ENCODE peak calls at places on chromosomes 1 and 21, in five cellular contexts. One of them, this sample, is unnamed.

GRCh38 chr1:163673756-163674155 is 352.0 kb downstream of the NUF2 start:
- DNase-seq in neuronal stem cell: no peak
- DNase-seq in IMR-90: peak
- DNase-seq in H9: no peak
- DNase-seq in mesenchymal stem cell: peak
- DNase-seq in this sample: no peak

GRCh38 chr1:202056644-202057334 is 46.4 kb downstream of the ELF3 start:
- DNase-seq in neuronal stem cell: no peak
- DNase-seq in IMR-90: no peak
- DNase-seq in H9: no peak
- DNase-seq in mesenchymal stem cell: no peak
- DNase-seq in this sample: no peak

GRCh38 chr1:193458628-193459027 is 272.2 kb upstream of the B3GALT2 start:
- DNase-seq in neuronal stem cell: no peak
- DNase-seq in IMR-90: no peak
- DNase-seq in H9: no peak
- DNase-seq in mesenchymal stem cell: no peak
- DNase-seq in this sample: no peak

GRCh38 chr1:15260418-15261154 is 13.6 kb downstream of the FHAD1 start:
- DNase-seq in neuronal stem cell: no peak
- DNase-seq in IMR-90: peak
- DNase-seq in H9: no peak
- DNase-seq in mesenchymal stem cell: peak
- DNase-seq in this sample: peak

GRCh38 chr1:204692320-204692851 is 6.8 kb upstream of the LRRN2 start:
- DNase-seq in neuronal stem cell: no peak
- DNase-seq in IMR-90: no peak
- DNase-seq in H9: peak
- DNase-seq in mesenchymal stem cell: no peak
- DNase-seq in this sample: peak

GRCh38 chr1:9150582-9151290 is 21.8 kb upstream of the GPR157 start:
- DNase-seq in neuronal stem cell: no peak
- DNase-seq in IMR-90: peak
- DNase-seq in H9: no peak
- DNase-seq in mesenchymal stem cell: peak
- DNase-seq in this sample: no peak

GRCh38 chr1:151147685-151148084 is 1.3 kb upstream of the SEMA6C start:
- DNase-seq in neuronal stem cell: no peak
- DNase-seq in IMR-90: no peak
- DNase-seq in H9: no peak
- DNase-seq in mesenchymal stem cell: no peak
- DNase-seq in this sample: no peak

GRCh38 chr1:218479436-218480115 is 134.4 kb downstream of the TGFB2 start:
- DNase-seq in neuronal stem cell: no peak
- DNase-seq in IMR-90: peak
- DNase-seq in H9: no peak
- DNase-seq in mesenchymal stem cell: peak
- DNase-seq in this sample: no peak

GRCh38 chr1:193058529-193059281 is 455 bp downstream of the UCHL5 start:
- DNase-seq in neuronal stem cell: peak
- DNase-seq in IMR-90: peak
- DNase-seq in H9: peak
- DNase-seq in mesenchymal stem cell: peak
- DNase-seq in this sample: peak

GRCh38 chr1:160834945-160835565 is 27.6 kb downstream of the CD244 start:
- DNase-seq in neuronal stem cell: no peak
- DNase-seq in IMR-90: peak
- DNase-seq in H9: no peak
- DNase-seq in mesenchymal stem cell: peak
- DNase-seq in this sample: peak

GRCh38 chr1:202958544-202959275 is 598 bp upstream of the ADIPOR1 start:
- DNase-seq in neuronal stem cell: no peak
- DNase-seq in IMR-90: no peak
- DNase-seq in H9: no peak
- DNase-seq in mesenchymal stem cell: no peak
- DNase-seq in this sample: no peak

GRCh38 chr21:41684381-41685245 is 82.2 kb downstream of the RIPK4 start:
- DNase-seq in neuronal stem cell: no peak
- DNase-seq in IMR-90: peak
- DNase-seq in H9: no peak
- DNase-seq in mesenchymal stem cell: peak
- DNase-seq in this sample: peak

GRCh38 chr1:3529099-3529729 is 74.7 kb downstream of the ARHGEF16 start:
- DNase-seq in neuronal stem cell: no peak
- DNase-seq in IMR-90: no peak
- DNase-seq in H9: no peak
- DNase-seq in mesenchymal stem cell: no peak
- DNase-seq in this sample: no peak

GRCh38 chr1:168288311-168289052 is 7.8 kb downstream of the TBX19 start:
- DNase-seq in neuronal stem cell: no peak
- DNase-seq in IMR-90: peak
- DNase-seq in H9: no peak
- DNase-seq in mesenchymal stem cell: no peak
- DNase-seq in this sample: no peak

GRCh38 chr1:151416231-151416630 is 16.9 kb downstream of the PSMB4 start:
- DNase-seq in neuronal stem cell: no peak
- DNase-seq in IMR-90: peak
- DNase-seq in H9: no peak
- DNase-seq in mesenchymal stem cell: peak
- DNase-seq in this sample: peak

GRCh38 chr21:34802180-34802899 is 133.5 kb downstream of the CLIC6 start:
- DNase-seq in neuronal stem cell: no peak
- DNase-seq in IMR-90: no peak
- DNase-seq in H9: no peak
- DNase-seq in mesenchymal stem cell: no peak
- DNase-seq in this sample: no peak

GRCh38 chr1:155277896-155278688 is 829 bp downstream of the HCN3 start:
- DNase-seq in neuronal stem cell: peak
- DNase-seq in IMR-90: peak
- DNase-seq in H9: peak
- DNase-seq in mesenchymal stem cell: peak
- DNase-seq in this sample: peak

GRCh38 chr1:2974701-2975301 is 46.5 kb upstream of the ACTRT2 start:
- DNase-seq in neuronal stem cell: no peak
- DNase-seq in IMR-90: no peak
- DNase-seq in H9: no peak
- DNase-seq in mesenchymal stem cell: no peak
- DNase-seq in this sample: no peak

GRCh38 chr1:58251415-58252073 is 295.0 kb downstream of the OMA1 start:
- DNase-seq in neuronal stem cell: peak
- DNase-seq in IMR-90: no peak
- DNase-seq in H9: peak
- DNase-seq in mesenchymal stem cell: no peak
- DNase-seq in this sample: peak

GRCh38 chr1:236063919-236064673 is 794 bp downstream of the NID1 start:
- DNase-seq in neuronal stem cell: peak
- DNase-seq in IMR-90: peak
- DNase-seq in H9: peak
- DNase-seq in mesenchymal stem cell: peak
- DNase-seq in this sample: peak

GRCh38 chr1:240151126-240151735 is 59.5 kb downstream of the FMN2 start:
- DNase-seq in neuronal stem cell: no peak
- DNase-seq in IMR-90: no peak
- DNase-seq in H9: no peak
- DNase-seq in mesenchymal stem cell: peak
- DNase-seq in this sample: no peak

GRCh38 chr1:207027221-207027777 is 5.3 kb downstream of the C1orf116 start:
- DNase-seq in neuronal stem cell: no peak
- DNase-seq in IMR-90: peak
- DNase-seq in H9: no peak
- DNase-seq in mesenchymal stem cell: no peak
- DNase-seq in this sample: no peak

GRCh38 chr1:93556291-93556690 is 108.4 kb downstream of the FNBP1L start:
- DNase-seq in neuronal stem cell: no peak
- DNase-seq in IMR-90: no peak
- DNase-seq in H9: no peak
- DNase-seq in mesenchymal stem cell: no peak
- DNase-seq in this sample: no peak

GRCh38 chr21:46626536-46627302 is 8.8 kb upstream of the PRMT2 start:
- DNase-seq in neuronal stem cell: no peak
- DNase-seq in IMR-90: no peak
- DNase-seq in H9: no peak
- DNase-seq in mesenchymal stem cell: no peak
- DNase-seq in this sample: no peak

GRCh38 chr1:9129391-9130041 is 614 bp upstream of the GPR157 start:
- DNase-seq in neuronal stem cell: peak
- DNase-seq in IMR-90: no peak
- DNase-seq in H9: peak
- DNase-seq in mesenchymal stem cell: peak
- DNase-seq in this sample: peak

GRCh38 chr1:158781104-158781503 is at the start of gene OR6N2:
- DNase-seq in neuronal stem cell: no peak
- DNase-seq in IMR-90: no peak
- DNase-seq in H9: no peak
- DNase-seq in mesenchymal stem cell: no peak
- DNase-seq in this sample: no peak

GRCh38 chr1:81459043-81459442 is 341.7 kb upstream of the ADGRL2 start:
- DNase-seq in neuronal stem cell: no peak
- DNase-seq in IMR-90: no peak
- DNase-seq in H9: no peak
- DNase-seq in mesenchymal stem cell: no peak
- DNase-seq in this sample: no peak

GRCh38 chr21:8997011-8997440 is 1524.4 kb upstream of the TPTE start:
- DNase-seq in neuronal stem cell: no peak
- DNase-seq in IMR-90: no peak
- DNase-seq in H9: no peak
- DNase-seq in mesenchymal stem cell: no peak
- DNase-seq in this sample: no peak

GRCh38 chr21:29144736-29145353 is 14.4 kb downstream of the MAP3K7CL start:
- DNase-seq in neuronal stem cell: no peak
- DNase-seq in IMR-90: peak
- DNase-seq in H9: no peak
- DNase-seq in mesenchymal stem cell: peak
- DNase-seq in this sample: no peak

GRCh38 chr1:200364831-200365230 is 45.0 kb downstream of the ZNF281 start:
- DNase-seq in neuronal stem cell: no peak
- DNase-seq in IMR-90: peak
- DNase-seq in H9: peak
- DNase-seq in mesenchymal stem cell: no peak
- DNase-seq in this sample: peak
- H2BK120ac ChIP-seq in neuronal stem cell: no peak
- H2BK120ac ChIP-seq in IMR-90: peak
- H2BK120ac ChIP-seq in H9: no peak
- H2BK120ac ChIP-seq in mesenchymal stem cell: no peak
- H2BK120ac ChIP-seq in this sample: no peak

DNA sequence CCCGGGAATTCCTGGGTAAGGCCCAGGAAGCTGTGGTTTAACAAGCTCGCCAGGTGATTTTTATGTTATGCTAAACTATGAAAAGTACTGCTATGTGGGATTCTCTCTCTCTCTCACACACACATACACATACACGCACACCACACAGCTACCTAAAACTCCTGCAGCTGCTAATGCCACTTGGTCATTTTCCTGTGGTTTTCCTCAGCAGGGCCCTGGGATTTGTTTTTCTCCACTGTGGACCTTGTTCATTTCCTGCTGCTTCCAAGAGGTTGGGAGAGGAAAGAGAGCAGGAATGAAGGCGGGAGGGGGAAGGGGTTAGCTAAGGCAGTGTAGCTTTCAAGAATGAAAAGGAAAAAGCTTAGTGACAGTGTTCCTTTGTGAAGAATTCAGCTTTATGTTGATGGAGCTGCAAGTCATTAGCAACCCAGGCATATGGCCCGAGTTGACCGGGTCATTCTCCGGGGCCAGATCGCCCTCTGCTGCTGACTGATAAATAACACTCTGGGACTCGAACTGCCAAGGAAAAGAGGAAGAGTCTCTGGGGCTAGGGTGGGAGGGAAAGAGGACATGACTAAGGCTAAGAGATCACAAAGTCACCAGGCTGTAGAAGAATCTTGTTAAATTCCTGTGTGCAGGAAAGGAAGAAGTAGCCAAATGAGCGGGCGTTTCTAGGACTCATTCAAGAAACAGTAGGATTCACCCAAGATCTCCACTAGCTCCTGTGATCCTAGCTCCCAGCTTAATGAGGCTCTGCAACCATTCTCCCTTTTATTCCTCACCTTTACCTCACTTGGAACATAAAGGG is 30.5 kb upstream of the LRIG2 start:
- DNase-seq in neuronal stem cell: peak
- DNase-seq in IMR-90: peak
- DNase-seq in H9: peak
- DNase-seq in mesenchymal stem cell: peak
- DNase-seq in this sample: peak
- H2BK120ac ChIP-seq in neuronal stem cell: no peak
- H2BK120ac ChIP-seq in IMR-90: peak
- H2BK120ac ChIP-seq in H9: peak
- H2BK120ac ChIP-seq in mesenchymal stem cell: peak
- H2BK120ac ChIP-seq in this sample: peak

GRCh38 chr1:211328084-211328694 is 1.6 kb downstream of the TRAF5 start:
- DNase-seq in neuronal stem cell: no peak
- DNase-seq in IMR-90: no peak
- DNase-seq in H9: peak
- DNase-seq in mesenchymal stem cell: no peak
- DNase-seq in this sample: no peak

GRCh38 chr1:211327341-211327921 is 798 bp downstream of the TRAF5 start:
- DNase-seq in neuronal stem cell: no peak
- DNase-seq in IMR-90: peak
- DNase-seq in H9: peak
- DNase-seq in mesenchymal stem cell: peak
- DNase-seq in this sample: peak

GRCh38 chr1:211324992-211325775 is 1.4 kb upstream of the TRAF5 start:
- DNase-seq in neuronal stem cell: no peak
- DNase-seq in IMR-90: no peak
- DNase-seq in H9: peak
- DNase-seq in mesenchymal stem cell: no peak
- DNase-seq in this sample: no peak

GRCh38 chr1:211326528-211327340 is at the start of gene TRAF5:
- DNase-seq in neuronal stem cell: peak
- DNase-seq in IMR-90: peak
- DNase-seq in H9: peak
- DNase-seq in mesenchymal stem cell: peak
- DNase-seq in this sample: peak

GRCh38 chr1:211326140-211326527 is 499 bp upstream of the TRAF5 start:
- DNase-seq in neuronal stem cell: no peak
- DNase-seq in IMR-90: no peak
- DNase-seq in H9: no peak
- DNase-seq in mesenchymal stem cell: no peak
- DNase-seq in this sample: no peak
- H2BK120ac ChIP-seq in neuronal stem cell: no peak
- H2BK120ac ChIP-seq in IMR-90: peak
- H2BK120ac ChIP-seq in H9: no peak
- H2BK120ac ChIP-seq in mesenchymal stem cell: peak
- H2BK120ac ChIP-seq in this sample: no peak

DNA sequence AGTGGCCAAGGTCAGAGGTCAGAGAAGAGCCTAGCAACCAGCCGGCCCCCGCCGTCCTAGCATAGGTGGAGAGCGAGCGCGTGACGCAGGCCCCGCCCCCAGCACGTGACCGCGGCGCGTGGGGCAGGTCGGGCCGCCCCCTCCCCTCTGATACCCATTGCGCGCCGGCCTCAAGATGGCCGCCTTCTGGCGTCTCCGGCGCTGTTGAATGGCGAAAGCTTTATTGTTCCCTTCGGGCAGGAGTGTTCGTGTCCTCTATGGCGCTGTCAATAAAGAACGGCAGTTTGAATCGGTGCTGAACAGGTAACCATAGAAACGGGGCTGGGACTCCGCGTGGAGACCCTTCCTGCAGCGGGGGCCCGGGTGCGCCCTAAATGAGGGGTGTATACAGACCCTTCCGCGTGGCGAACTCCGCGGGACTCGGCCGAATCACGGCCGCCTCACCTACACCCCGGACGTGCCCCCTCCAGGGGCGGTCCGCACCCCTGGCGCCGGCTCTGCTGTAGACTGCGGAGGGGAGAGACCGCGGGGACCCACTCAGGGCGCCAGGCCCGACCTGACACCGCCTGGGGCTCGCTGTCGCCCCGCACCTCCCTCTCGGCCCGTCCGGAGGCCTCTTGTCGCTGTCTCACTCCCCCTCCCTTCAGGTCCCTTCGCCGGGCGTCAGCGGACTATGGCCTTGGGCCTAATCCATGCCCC is at the start of gene ZBTB40:
- DNase-seq in neuronal stem cell: peak
- DNase-seq in IMR-90: peak
- DNase-seq in H9: peak
- DNase-seq in mesenchymal stem cell: peak
- DNase-seq in this sample: peak
- H2BK120ac ChIP-seq in neuronal stem cell: no peak
- H2BK120ac ChIP-seq in IMR-90: peak
- H2BK120ac ChIP-seq in H9: no peak
- H2BK120ac ChIP-seq in mesenchymal stem cell: peak
- H2BK120ac ChIP-seq in this sample: peak